ENCODE peak calls at places on chromosomes 5 and 9, in five cellular contexts. One of them, this sample, is unnamed.

GRCh38 chr5:218457-219289 is 553 bp downstream of the SDHA start:
- DNase-seq in AG04449: no peak
- DNase-seq in pulmonary artery endothelial cell: no peak
- DNase-seq in stimulated activated CD4-positive, alpha-beta T cell treated with anti-CD3 and anti-CD28 coated beads, Interleukin-12 subunit alpha, Interleukin-12 subunit beta, amount 100 ng/mL, for 4 hours: peak; percentile 6
- DNase-seq in kidney tubule cell: peak; percentile 33
- DNase-seq in this sample: peak; percentile 32

GRCh38 chr9:121916008-121916407 is 177.1 kb downstream of the TTLL11 start:
- DNase-seq in AG04449: no peak
- DNase-seq in pulmonary artery endothelial cell: peak; percentile 27
- DNase-seq in stimulated activated CD4-positive, alpha-beta T cell treated with anti-CD3 and anti-CD28 coated beads, Interleukin-12 subunit alpha, Interleukin-12 subunit beta, amount 100 ng/mL, for 4 hours: no peak
- DNase-seq in kidney tubule cell: peak; percentile 16
- DNase-seq in this sample: no peak

GRCh38 chr5:150436141-150436680 is 13.3 kb downstream of the RPS14 start:
- DNase-seq in AG04449: peak; percentile 14
- DNase-seq in pulmonary artery endothelial cell: peak; percentile 52
- DNase-seq in stimulated activated CD4-positive, alpha-beta T cell treated with anti-CD3 and anti-CD28 coated beads, Interleukin-12 subunit alpha, Interleukin-12 subunit beta, amount 100 ng/mL, for 4 hours: peak; percentile 92
- DNase-seq in kidney tubule cell: peak; percentile 86
- DNase-seq in this sample: peak; percentile 91

GRCh38 chr5:157761690-157762611 is 18.4 kb downstream of the LSM11 start:
- DNase-seq in AG04449: no peak
- DNase-seq in pulmonary artery endothelial cell: peak; percentile 39
- DNase-seq in stimulated activated CD4-positive, alpha-beta T cell treated with anti-CD3 and anti-CD28 coated beads, Interleukin-12 subunit alpha, Interleukin-12 subunit beta, amount 100 ng/mL, for 4 hours: no peak
- DNase-seq in kidney tubule cell: peak; percentile 74
- DNase-seq in this sample: peak; percentile 86

GRCh38 chr5:16787278-16787677 is 148.8 kb downstream of the MYO10 start:
- DNase-seq in AG04449: no peak
- DNase-seq in pulmonary artery endothelial cell: peak; percentile 26
- DNase-seq in stimulated activated CD4-positive, alpha-beta T cell treated with anti-CD3 and anti-CD28 coated beads, Interleukin-12 subunit alpha, Interleukin-12 subunit beta, amount 100 ng/mL, for 4 hours: no peak
- DNase-seq in kidney tubule cell: no peak
- DNase-seq in this sample: no peak

GRCh38 chr5:15850939-15851341 is 328.7 kb downstream of the MARCHF11 start:
- DNase-seq in AG04449: no peak
- DNase-seq in pulmonary artery endothelial cell: peak; percentile 89
- DNase-seq in stimulated activated CD4-positive, alpha-beta T cell treated with anti-CD3 and anti-CD28 coated beads, Interleukin-12 subunit alpha, Interleukin-12 subunit beta, amount 100 ng/mL, for 4 hours: no peak
- DNase-seq in kidney tubule cell: no peak
- DNase-seq in this sample: no peak

GRCh38 chr9:14479187-14479586 is 165.2 kb upstream of the NFIB start:
- DNase-seq in AG04449: no peak
- DNase-seq in pulmonary artery endothelial cell: no peak
- DNase-seq in stimulated activated CD4-positive, alpha-beta T cell treated with anti-CD3 and anti-CD28 coated beads, Interleukin-12 subunit alpha, Interleukin-12 subunit beta, amount 100 ng/mL, for 4 hours: no peak
- DNase-seq in kidney tubule cell: no peak
- DNase-seq in this sample: no peak

GRCh38 chr5:157175071-157175612 is 5.5 kb upstream of the ITK start:
- DNase-seq in AG04449: no peak
- DNase-seq in pulmonary artery endothelial cell: no peak
- DNase-seq in stimulated activated CD4-positive, alpha-beta T cell treated with anti-CD3 and anti-CD28 coated beads, Interleukin-12 subunit alpha, Interleukin-12 subunit beta, amount 100 ng/mL, for 4 hours: no peak
- DNase-seq in kidney tubule cell: peak; percentile 7
- DNase-seq in this sample: no peak

GRCh38 chr9:115531410-115532130 is 413.6 kb upstream of the TNC start:
- DNase-seq in AG04449: peak; percentile 85
- DNase-seq in pulmonary artery endothelial cell: no peak
- DNase-seq in stimulated activated CD4-positive, alpha-beta T cell treated with anti-CD3 and anti-CD28 coated beads, Interleukin-12 subunit alpha, Interleukin-12 subunit beta, amount 100 ng/mL, for 4 hours: no peak
- DNase-seq in kidney tubule cell: peak; percentile 68
- DNase-seq in this sample: no peak

GRCh38 chr9:21519855-21520434 is 37.8 kb upstream of the IFNE start:
- DNase-seq in AG04449: no peak
- DNase-seq in pulmonary artery endothelial cell: no peak
- DNase-seq in stimulated activated CD4-positive, alpha-beta T cell treated with anti-CD3 and anti-CD28 coated beads, Interleukin-12 subunit alpha, Interleukin-12 subunit beta, amount 100 ng/mL, for 4 hours: no peak
- DNase-seq in kidney tubule cell: no peak
- DNase-seq in this sample: no peak

GRCh38 chr9:81759680-81760215 is 70.4 kb upstream of the TLE1 start:
- DNase-seq in AG04449: peak; percentile 65
- DNase-seq in pulmonary artery endothelial cell: peak; percentile 96
- DNase-seq in stimulated activated CD4-positive, alpha-beta T cell treated with anti-CD3 and anti-CD28 coated beads, Interleukin-12 subunit alpha, Interleukin-12 subunit beta, amount 100 ng/mL, for 4 hours: no peak
- DNase-seq in kidney tubule cell: peak; percentile 90
- DNase-seq in this sample: peak; percentile 88